ENCODE peak calls at places on chromosomes 4 and X, in five cellular contexts. One of them, this sample, is unnamed.

GRCh38 chr4:83657336-83657735 is 121.4 kb downstream of the GPAT3 start:
- DNase-seq in stomach: no peak
- DNase-seq in H1: no peak
- DNase-seq in sigmoid colon: no peak
- DNase-seq in SK-N-SH: no peak
- DNase-seq in this sample: no peak

GRCh38 chr4:78213218-78213617 is 156.1 kb downstream of the FRAS1 start:
- DNase-seq in SK-N-SH: no peak
- DNase-seq in stomach: peak; percentile 48
- DNase-seq in H1: no peak
- DNase-seq in sigmoid colon: no peak
- DNase-seq in this sample: peak; percentile 12

GRCh38 chr4:77821775-77822174 is 2.6 kb upstream of the CNOT6L start:
- DNase-seq in H1: no peak
- DNase-seq in stomach: no peak
- DNase-seq in sigmoid colon: no peak
- DNase-seq in SK-N-SH: no peak
- DNase-seq in this sample: no peak

GRCh38 chr4:127545271-127545670 is 87.5 kb upstream of the INTU start:
- DNase-seq in sigmoid colon: no peak
- DNase-seq in stomach: no peak
- DNase-seq in H1: no peak
- DNase-seq in SK-N-SH: no peak
- DNase-seq in this sample: no peak

GRCh38 chrX:45712067-45712466 is 511.4 kb upstream of the DIPK2B start:
- DNase-seq in sigmoid colon: no peak
- DNase-seq in H1: no peak
- DNase-seq in SK-N-SH: no peak
- DNase-seq in stomach: no peak
- DNase-seq in this sample: no peak

GRCh38 chrX:66130469-66130868 is 33.6 kb upstream of the HEPH start:
- DNase-seq in H1: no peak
- DNase-seq in sigmoid colon: no peak
- DNase-seq in stomach: no peak
- DNase-seq in SK-N-SH: no peak
- DNase-seq in this sample: no peak

GRCh38 chrX:131741103-131741581 is 197.3 kb downstream of the OR13H1 start:
- DNase-seq in stomach: peak; percentile 89
- DNase-seq in SK-N-SH: peak; percentile 48
- DNase-seq in H1: no peak
- DNase-seq in sigmoid colon: peak; percentile 94
- DNase-seq in this sample: peak; percentile 91

GRCh38 chr4:4402966-4403365 is 16.1 kb downstream of the NSG1 start:
- DNase-seq in SK-N-SH: no peak
- DNase-seq in sigmoid colon: no peak
- DNase-seq in H1: no peak
- DNase-seq in stomach: no peak
- DNase-seq in this sample: no peak

GRCh38 chr4:80989921-80990544 is 40.5 kb upstream of the BMP3 start:
- DNase-seq in stomach: no peak
- DNase-seq in SK-N-SH: peak; percentile 5
- DNase-seq in sigmoid colon: no peak
- DNase-seq in H1: peak; percentile 43
- DNase-seq in this sample: no peak

GRCh38 chrX:50920132-50920531 is 9.6 kb downstream of the BMP15 start:
- DNase-seq in SK-N-SH: no peak
- DNase-seq in sigmoid colon: no peak
- DNase-seq in stomach: no peak
- DNase-seq in H1: no peak
- DNase-seq in this sample: no peak

GRCh38 chr4:186190456-186191265 is 706 bp upstream of the CYP4V2 start:
- DNase-seq in H1: peak; percentile 61
- DNase-seq in SK-N-SH: peak; percentile 86
- DNase-seq in sigmoid colon: peak; percentile 75
- DNase-seq in stomach: no peak
- DNase-seq in this sample: peak; percentile 56

GRCh38 chrX:40207626-40208025 is 109.9 kb upstream of the BCOR start:
- DNase-seq in H1: no peak
- DNase-seq in SK-N-SH: no peak
- DNase-seq in stomach: no peak
- DNase-seq in sigmoid colon: no peak
- DNase-seq in this sample: no peak

DNA sequence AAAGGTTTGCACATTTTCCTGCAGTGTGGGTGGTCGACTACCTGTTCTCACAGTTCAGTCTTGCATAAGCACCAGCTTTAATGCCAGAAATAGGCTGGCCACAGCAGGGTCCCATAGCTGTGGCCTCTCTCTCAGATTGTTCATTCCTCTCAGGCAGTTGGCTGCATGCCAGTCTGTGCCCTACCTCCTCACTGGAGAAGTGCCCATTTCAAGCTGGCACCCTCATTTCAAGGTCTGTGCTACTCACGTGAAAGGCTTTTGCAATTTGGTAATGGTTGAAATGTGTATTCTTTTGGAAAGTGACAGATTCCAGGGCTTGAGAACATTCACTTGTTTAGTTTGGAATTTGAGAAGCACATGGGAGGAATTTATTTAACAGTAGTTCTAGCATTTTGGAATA is 28.9 kb upstream of the MTMR1 start:
- DNase-seq in H1: no peak
- DNase-seq in sigmoid colon: peak; percentile 71
- DNase-seq in stomach: peak; percentile 76
- DNase-seq in SK-N-SH: peak; percentile 16
- DNase-seq in this sample: no peak
- TF ChIP-seq EP300 in H1: no peak
- TF ChIP-seq EP300 in sigmoid colon: no peak
- TF ChIP-seq EP300 in stomach: no peak
- TF ChIP-seq EP300 in SK-N-SH: no peak
- TF ChIP-seq EP300 in this sample: no peak

GRCh38 chr4:38948551-38948950 is 80.9 kb downstream of the FAM114A1 start:
- DNase-seq in stomach: no peak
- DNase-seq in H1: no peak
- DNase-seq in SK-N-SH: no peak
- DNase-seq in sigmoid colon: peak; percentile 94
- DNase-seq in this sample: peak; percentile 49
- TF ChIP-seq EP300 in stomach: peak; percentile 34
- TF ChIP-seq EP300 in H1: no peak
- TF ChIP-seq EP300 in SK-N-SH: peak; percentile 47
- TF ChIP-seq EP300 in sigmoid colon: peak; percentile 55
- TF ChIP-seq EP300 in this sample: peak; percentile 63

DNA sequence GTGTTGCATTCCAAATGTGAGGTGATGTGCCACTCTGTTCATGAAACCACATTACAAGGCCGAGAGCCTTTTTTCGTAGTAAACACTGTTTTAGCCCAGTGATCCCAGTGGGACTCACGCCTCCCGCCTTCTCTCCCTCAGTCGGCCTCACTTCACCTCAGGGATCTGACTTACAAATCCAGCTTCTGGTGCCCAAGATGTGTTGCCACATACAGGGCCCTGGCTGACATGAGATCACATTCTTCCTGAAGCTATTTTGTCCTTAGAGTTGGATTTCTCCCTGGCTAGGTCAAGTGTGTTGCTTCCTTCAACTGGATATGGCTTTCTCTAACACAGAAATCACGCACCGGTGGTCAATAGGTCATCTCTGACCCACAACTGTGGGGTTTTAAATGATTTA is 354.7 kb downstream of the FBXW7 start:
- DNase-seq in SK-N-SH: no peak
- DNase-seq in H1: no peak
- DNase-seq in stomach: no peak
- DNase-seq in sigmoid colon: no peak
- DNase-seq in this sample: no peak
- TF ChIP-seq EP300 in SK-N-SH: no peak
- TF ChIP-seq EP300 in H1: no peak
- TF ChIP-seq EP300 in stomach: no peak
- TF ChIP-seq EP300 in sigmoid colon: no peak
- TF ChIP-seq EP300 in this sample: no peak

GRCh38 chr4:52937829-52938228 is 75.7 kb downstream of the RASL11B start:
- DNase-seq in stomach: no peak
- DNase-seq in H1: no peak
- DNase-seq in SK-N-SH: no peak
- DNase-seq in sigmoid colon: no peak
- DNase-seq in this sample: no peak
- TF ChIP-seq EP300 in stomach: no peak
- TF ChIP-seq EP300 in H1: no peak
- TF ChIP-seq EP300 in SK-N-SH: no peak
- TF ChIP-seq EP300 in sigmoid colon: no peak
- TF ChIP-seq EP300 in this sample: no peak

DNA sequence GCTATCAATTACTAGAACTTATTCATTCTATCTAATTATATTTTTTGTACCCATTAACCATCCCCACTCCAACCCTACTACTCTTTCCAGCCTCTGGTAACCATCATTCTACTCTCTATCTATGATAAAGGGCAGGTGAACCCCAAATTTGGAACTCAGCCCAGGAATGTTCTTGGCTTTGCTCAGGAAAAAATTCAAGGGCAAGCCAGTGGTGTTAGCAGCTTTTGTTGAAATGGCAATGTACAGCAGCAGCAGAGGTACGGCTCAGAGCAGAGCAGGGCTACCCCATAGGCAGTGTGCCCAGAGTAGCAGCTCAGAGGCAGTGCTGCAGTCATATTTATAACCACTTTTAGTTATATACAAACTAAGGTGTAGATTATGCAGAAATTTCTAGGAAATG is 138.2 kb downstream of the RNF150 start:
- DNase-seq in stomach: peak; percentile 36
- DNase-seq in sigmoid colon: peak; percentile 84
- DNase-seq in H1: no peak
- DNase-seq in SK-N-SH: no peak
- DNase-seq in this sample: no peak
- TF ChIP-seq EP300 in stomach: no peak
- TF ChIP-seq EP300 in sigmoid colon: peak; percentile 67
- TF ChIP-seq EP300 in H1: no peak
- TF ChIP-seq EP300 in SK-N-SH: no peak
- TF ChIP-seq EP300 in this sample: no peak

GRCh38 chr4:43968041-43968440 is 480.6 kb downstream of the KCTD8 start:
- DNase-seq in H1: no peak
- DNase-seq in sigmoid colon: no peak
- DNase-seq in stomach: no peak
- DNase-seq in SK-N-SH: no peak
- DNase-seq in this sample: no peak
- TF ChIP-seq EP300 in H1: no peak
- TF ChIP-seq EP300 in sigmoid colon: no peak
- TF ChIP-seq EP300 in stomach: no peak
- TF ChIP-seq EP300 in SK-N-SH: no peak
- TF ChIP-seq EP300 in this sample: no peak

This sample was measured in transverse colon.